ENCODE peak calls at places on chromosomes 2 and 18, in seven cellular contexts. T is brain microvascular endothelial cell, G is foreskin fibroblast, X is mammary epithelial cell, L is endothelial cell, Y is pancreas, C is HL-60. J is an unnamed sample.

GRCh38 chr2:64906853-64907536 is 82.2 kb upstream of the SLC1A4 start:
- DNase-seq in T (no peak), G (no peak), X (no peak), L (no peak), Y (no peak), C (no peak), J (no peak)

GRCh38 chr2:159684796-159685195 is 27.5 kb upstream of the MARCHF7 start:
- DNase-seq in T (peak), G (peak), X (peak), L (no peak), Y (no peak), C (no peak), J (no peak)

GRCh38 chr2:172109256-172109655 is 6.6 kb upstream of the DLX2 start:
- DNase-seq in T (no peak), G (no peak), X (no peak), L (no peak), Y (no peak), C (no peak), J (no peak)

GRCh38 chr18:50143891-50144290 is 51.1 kb downstream of the MYO5B start:
- DNase-seq in T (no peak), G (no peak), X (peak), L (no peak), Y (no peak), C (no peak), J (no peak)

GRCh38 chr2:12318427-12319057 is 398.2 kb upstream of the TRIB2 start:
- DNase-seq in T (no peak), G (peak), X (peak), L (no peak), Y (no peak), C (no peak), J (no peak)

GRCh38 chr2:56871641-56872040 is 687.9 kb downstream of the CCDC85A start:
- DNase-seq in T (no peak), G (no peak), X (no peak), L (no peak), Y (no peak), C (no peak), J (no peak)

GRCh38 chr2:17729880-17730279 is 23.7 kb downstream of the SMC6 start:
- DNase-seq in T (no peak), G (no peak), X (no peak), L (no peak), Y (no peak), C (no peak), J (no peak)

GRCh38 chr2:234500394-234501006 is 3.6 kb upstream of the ARL4C start:
- DNase-seq in T (peak), G (peak), X (peak), L (peak), Y (peak), C (no peak), J (peak)

GRCh38 chr2:181540421-181540820 is 83.2 kb downstream of the ITGA4 start:
- DNase-seq in T (no peak), G (no peak), X (no peak), L (no peak), Y (no peak), C (no peak), J (no peak)

GRCh38 chr2:98087447-98088065 is 589 bp downstream of the VWA3B start:
- DNase-seq in T (no peak), G (no peak), X (no peak), L (no peak), Y (no peak), C (no peak), J (no peak)

GRCh38 chr2:200462136-200462710 is 47.6 kb downstream of the KCTD18 start:
- DNase-seq in T (no peak), G (no peak), X (no peak), L (no peak), Y (no peak), C (no peak), J (no peak)

GRCh38 chr2:174397773-174398172 is 2.2 kb downstream of the SCRN3 start:
- DNase-seq in T (no peak), G (no peak), X (no peak), L (no peak), Y (no peak), C (no peak), J (no peak)

GRCh38 chr2:218023636-218024035 is 20.8 kb upstream of the TNS1 start:
- DNase-seq in T (no peak), G (no peak), X (no peak), L (no peak), Y (no peak), C (no peak), J (no peak)

GRCh38 chr18:37253424-37254255 is 312.0 kb downstream of the CELF4 start:
- DNase-seq in T (no peak), G (no peak), X (no peak), L (peak), Y (peak), C (no peak), J (peak)

GRCh38 chr2:107248932-107249331 is 363.0 kb upstream of the ST6GAL2 start:
- DNase-seq in T (no peak), G (no peak), X (no peak), L (no peak), Y (no peak), C (no peak), J (no peak)

GRCh38 chr2:240926516-240927389 is 20.6 kb downstream of the CROCC2 start:
- DNase-seq in T (no peak), G (peak), X (no peak), L (no peak), Y (peak), C (no peak), J (peak)

GRCh38 chr2:53594586-53594918 is 173.1 kb upstream of the CHAC2 start:
- DNase-seq in T (no peak), G (no peak), X (no peak), L (no peak), Y (no peak), C (no peak), J (no peak)

GRCh38 chr2:136056077-136056688 is 61.8 kb downstream of the CXCR4 start:
- DNase-seq in T (no peak), G (no peak), X (no peak), L (no peak), Y (no peak), C (no peak), J (no peak)

GRCh38 chr2:69309336-69310048 is 77.5 kb downstream of the GFPT1 start:
- DNase-seq in T (peak), G (no peak), X (no peak), L (no peak), Y (peak), C (no peak), J (no peak)

GRCh38 chr18:3901042-3901441 is 451.1 kb downstream of the TGIF1 start:
- DNase-seq in T (no peak), G (no peak), X (no peak), L (no peak), Y (no peak), C (no peak), J (no peak)

GRCh38 chr2:231613054-231613654 is 20.5 kb downstream of the TEX44 start:
- DNase-seq in T (no peak), G (no peak), X (no peak), L (no peak), Y (peak), C (no peak), J (no peak)

GRCh38 chr2:168719446-168719845 is 83.0 kb upstream of the NOSTRIN start:
- DNase-seq in T (no peak), G (no peak), X (peak), L (no peak), Y (no peak), C (no peak), J (no peak)

GRCh38 chr2:101446869-101447268 is 28.0 kb downstream of the RFX8 start:
- DNase-seq in T (peak), G (peak), X (peak), L (no peak), Y (no peak), C (peak), J (no peak)

GRCh38 chr2:121898483-121898882 is 143.0 kb downstream of the TSN start:
- DNase-seq in T (peak), G (peak), X (peak), L (no peak), Y (no peak), C (no peak), J (no peak)

GRCh38 chr2:174607989-174608865 is 10.6 kb upstream of the WIPF1 start:
- DNase-seq in T (no peak), G (no peak), X (no peak), L (no peak), Y (no peak), C (no peak), J (no peak)

GRCh38 chr2:102020596-102021170 is 28.9 kb downstream of the IL1R2 start:
- DNase-seq in T (peak), G (peak), X (peak), L (peak), Y (peak), C (peak), J (peak)

GRCh38 chr2:148207111-148207510 is 186.2 kb downstream of the MBD5 start:
- DNase-seq in T (no peak), G (no peak), X (no peak), L (no peak), Y (no peak), C (no peak), J (no peak)

GRCh38 chr18:54880706-54881105 is 52.4 kb downstream of the RAB27B start:
- DNase-seq in T (peak), G (peak), X (peak), L (no peak), Y (no peak), C (no peak), J (no peak)

GRCh38 chr18:68177807-68178702 is 536.9 kb downstream of the TMX3 start:
- DNase-seq in T (peak), G (peak), X (peak), L (no peak), Y (peak), C (no peak), J (peak)

GRCh38 chr2:152542995-152543481 is 174.2 kb downstream of the PRPF40A start:
- DNase-seq in T (peak), G (peak), X (peak), L (peak), Y (no peak), C (no peak), J (no peak)

GRCh38 chr2:105224444-105224843 is 17.1 kb upstream of the GPR45 start:
- DNase-seq in T (no peak), G (no peak), X (no peak), L (no peak), Y (no peak), C (no peak), J (no peak)

GRCh38 chr2:162153608-162154224 is 1.7 kb upstream of the GCG start:
- DNase-seq in T (peak), G (peak), X (peak), L (peak), Y (peak), C (peak), J (peak)

GRCh38 chr2:101613073-101613704 is 84.3 kb upstream of the MAP4K4 start:
- DNase-seq in T (no peak), G (no peak), X (no peak), L (no peak), Y (no peak), C (no peak), J (no peak)

GRCh38 chr2:98907966-98908905 is 27.8 kb downstream of the CRACDL start:
- DNase-seq in T (no peak), G (no peak), X (peak), L (no peak), Y (no peak), C (no peak), J (peak)

GRCh38 chr2:120611961-120612360 is 123.7 kb upstream of the GLI2 start:
- DNase-seq in T (no peak), G (no peak), X (no peak), L (no peak), Y (no peak), C (no peak), J (no peak)

GRCh38 chr2:192194866-192195547 is at the start of gene TMEFF2:
- DNase-seq in T (peak), G (peak), X (peak), L (peak), Y (peak), C (no peak), J (peak)

GRCh38 chr2:195620499-195620898 is 36.5 kb upstream of the SLC39A10 start:
- DNase-seq in T (no peak), G (no peak), X (no peak), L (no peak), Y (no peak), C (no peak), J (no peak)

GRCh38 chr2:220192994-220193753 is 565.7 kb downstream of the SLC4A3 start:
- DNase-seq in T (peak), G (peak), X (peak), L (no peak), Y (no peak), C (no peak), J (no peak)

DNA sequence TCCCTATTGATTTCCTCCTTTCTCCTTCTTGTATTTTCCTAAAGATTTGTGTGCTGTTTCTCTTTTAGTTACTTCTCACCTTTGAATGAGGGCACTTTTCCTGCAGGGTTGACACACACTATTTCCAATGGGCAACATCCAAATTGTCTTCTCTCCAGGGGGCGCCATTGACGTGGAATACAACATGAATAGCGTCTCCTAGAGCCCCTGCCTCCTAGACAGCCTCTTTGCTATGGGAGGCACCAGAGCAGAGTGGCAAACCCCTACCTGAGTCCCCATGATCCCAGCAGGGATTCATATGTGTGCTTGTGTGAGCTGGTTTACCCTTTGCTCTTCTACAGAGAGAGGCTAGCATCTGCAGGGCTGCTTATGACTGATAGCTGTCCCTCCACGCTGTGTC is 61.3 kb upstream of the ITSN2 start:
- DNase-seq in T (peak), G (no peak), X (peak), L (peak), Y (peak), C (no peak), J (peak)
- TF ChIP-seq CTCF in T (peak), G (peak), X (peak), L (peak), Y (peak), C (no peak), J (no peak)

GRCh38 chr2:35035883-35036282 is 1319.7 kb upstream of the CRIM1 start:
- DNase-seq in T (no peak), G (no peak), X (no peak), L (no peak), Y (peak), C (no peak), J (no peak)
- TF ChIP-seq CTCF in T (no peak), G (no peak), X (no peak), L (no peak), Y (peak), C (no peak), J (no peak)

DNA sequence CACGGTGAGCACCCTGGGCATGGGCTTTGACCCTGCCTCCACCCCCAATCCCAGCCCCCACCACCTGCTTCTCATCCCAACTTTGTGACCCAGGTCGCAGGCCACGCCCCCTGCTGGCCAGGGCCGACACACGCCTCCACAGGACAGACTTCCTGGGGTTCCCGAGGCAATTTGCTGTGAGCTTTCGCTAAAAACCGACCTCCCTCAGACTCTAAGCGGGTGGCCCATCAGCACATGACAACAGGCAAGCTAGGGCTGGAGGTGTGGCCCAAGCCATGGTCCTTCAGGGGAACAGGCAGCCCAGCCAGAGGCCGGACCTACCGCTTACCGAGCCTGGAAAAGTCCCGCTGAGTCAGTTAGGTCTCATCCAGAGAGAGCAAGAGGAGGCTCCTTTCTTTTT is 31.9 kb downstream of the C1QL2 start:
- DNase-seq in T (no peak), G (peak), X (peak), L (peak), Y (no peak), C (no peak), J (no peak)
- TF ChIP-seq CTCF in T (peak), G (peak), X (peak), L (peak), Y (peak), C (peak), J (no peak)

DNA sequence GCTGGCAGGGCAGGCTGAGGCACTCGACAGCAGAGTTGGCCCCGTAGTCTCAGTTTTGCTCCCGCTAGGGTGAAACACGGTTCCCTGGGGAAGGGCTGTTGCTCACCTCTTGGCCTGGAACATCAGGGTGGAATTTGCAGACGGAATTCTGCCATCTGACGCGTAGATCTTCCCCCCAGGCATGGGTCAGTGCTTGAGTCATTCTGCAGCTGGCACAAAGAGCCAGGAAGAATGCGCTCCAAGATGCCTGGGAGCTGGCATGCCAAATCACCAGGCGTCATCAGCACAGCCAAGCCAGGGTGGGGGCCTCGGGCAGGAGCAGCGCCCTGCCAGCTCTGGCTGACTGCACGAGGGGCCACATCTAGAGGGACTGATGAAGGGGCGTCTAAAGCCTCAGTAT is 42.7 kb downstream of the ODC1 start:
- DNase-seq in T (peak), G (peak), X (peak), L (no peak), Y (peak), C (no peak), J (no peak)
- TF ChIP-seq CTCF in T (no peak), G (no peak), X (no peak), L (no peak), Y (no peak), C (no peak), J (no peak)

DNA sequence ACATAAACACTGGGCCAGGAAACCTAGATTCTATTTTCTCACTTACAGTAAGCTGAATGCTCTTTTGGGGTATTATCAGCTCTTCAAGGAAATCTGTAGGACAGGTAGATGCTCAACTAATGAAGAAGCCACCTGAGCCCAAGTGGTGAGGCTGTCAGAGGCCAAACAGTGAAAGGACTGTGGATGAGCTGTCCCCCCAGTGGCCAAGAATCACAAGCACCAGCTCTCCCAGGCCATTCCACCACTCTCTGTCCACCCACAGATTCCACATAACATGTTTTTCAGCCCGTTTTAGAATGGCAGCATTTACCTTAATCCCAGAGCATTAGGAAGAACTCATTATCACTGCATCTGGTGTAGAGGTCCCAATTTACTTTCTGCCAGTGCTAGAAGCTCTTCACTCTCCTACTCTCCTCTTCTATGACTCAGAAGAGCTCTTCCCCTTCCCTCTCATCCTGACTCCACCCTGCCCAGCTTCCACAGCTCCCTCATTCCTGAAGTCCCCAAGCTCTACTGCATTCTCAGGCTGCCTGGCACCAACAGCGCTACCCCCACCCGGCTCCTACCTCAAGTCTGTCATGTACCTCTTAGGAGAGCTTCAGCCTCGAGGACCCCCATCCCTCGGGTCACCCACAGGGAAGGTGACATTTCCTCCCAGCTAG is 43.8 kb upstream of the GORASP2 start:
- DNase-seq in T (no peak), G (no peak), X (peak), L (no peak), Y (no peak), C (no peak), J (no peak)
- TF ChIP-seq CTCF in T (peak), G (no peak), X (peak), L (no peak), Y (no peak), C (no peak), J (no peak)

GRCh38 chr2:7083580-7084509 is 166.6 kb downstream of the RNF144A start:
- DNase-seq in T (peak), G (peak), X (peak), L (peak), Y (peak), C (peak), J (no peak)
- TF ChIP-seq CTCF in T (peak), G (peak), X (peak), L (peak), Y (no peak), C (peak), J (peak)

DNA sequence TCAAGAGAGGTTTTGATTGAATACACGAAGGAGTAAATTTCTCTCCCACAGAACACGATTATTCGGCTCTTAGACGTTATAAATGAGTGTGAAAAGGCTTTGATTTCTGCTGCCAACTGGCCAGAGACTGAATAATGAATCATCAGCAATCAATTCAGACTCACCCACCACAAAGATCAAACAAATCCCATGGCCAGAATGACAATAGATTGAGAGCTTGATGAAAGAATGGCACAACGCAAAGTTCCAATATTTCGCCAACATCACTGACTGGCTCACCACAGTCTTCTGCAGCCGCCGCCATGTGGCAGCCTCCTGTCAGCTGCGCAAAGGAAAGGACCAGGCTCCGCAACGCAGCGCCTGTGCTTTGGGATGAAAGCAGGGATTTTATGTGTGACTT is 104.5 kb upstream of the SOX11 start:
- DNase-seq in T (no peak), G (no peak), X (no peak), L (no peak), Y (no peak), C (no peak), J (no peak)
- TF ChIP-seq CTCF in T (no peak), G (no peak), X (no peak), L (no peak), Y (no peak), C (no peak), J (no peak)

GRCh38 chr2:63425079-63425416 is 163.2 kb downstream of the WDPCP start:
- DNase-seq in T (no peak), G (no peak), X (no peak), L (no peak), Y (no peak), C (no peak), J (no peak)
- TF ChIP-seq CTCF in T (no peak), G (no peak), X (no peak), L (peak), Y (no peak), C (no peak), J (no peak)